ENCODE peak calls at places on chromosomes 13 and 19, in nine cellular contexts. One of them, this sample, is unnamed.

GRCh38 chr13:110818747-110819146 is 96.1 kb downstream of the ANKRD10 start:
- DNase-seq in progenitor cell of endocrine pancreas: no peak
- DNase-seq in astrocyte of the spinal cord: no peak
- DNase-seq in heart right ventricle: no peak
- DNase-seq in astrocyte: no peak
- DNase-seq in activated B cell treated with CpG ODN at 0.5 μM for 24 hours: no peak
- DNase-seq in neural progenitor cell: no peak
- DNase-seq in tibial artery: peak; percentile 41
- DNase-seq in neural crest cell: no peak
- DNase-seq in this sample: no peak

GRCh38 chr19:32598022-32598421 is 17.0 kb downstream of the PDCD5 start:
- DNase-seq in progenitor cell of endocrine pancreas: no peak
- DNase-seq in astrocyte of the spinal cord: no peak
- DNase-seq in heart right ventricle: no peak
- DNase-seq in astrocyte: no peak
- DNase-seq in activated B cell treated with CpG ODN at 0.5 μM for 24 hours: no peak
- DNase-seq in neural progenitor cell: no peak
- DNase-seq in tibial artery: peak; percentile 35
- DNase-seq in neural crest cell: no peak
- DNase-seq in this sample: no peak

GRCh38 chr13:106649495-106649894 is 81.6 kb upstream of the ARGLU1 start:
- DNase-seq in progenitor cell of endocrine pancreas: no peak
- DNase-seq in astrocyte of the spinal cord: peak; percentile 8
- DNase-seq in heart right ventricle: no peak
- DNase-seq in astrocyte: peak; percentile 51
- DNase-seq in activated B cell treated with CpG ODN at 0.5 μM for 24 hours: no peak
- DNase-seq in neural progenitor cell: no peak
- DNase-seq in tibial artery: no peak
- DNase-seq in neural crest cell: no peak
- DNase-seq in this sample: no peak

GRCh38 chr19:29006057-29006735 is 206.8 kb downstream of the UQCRFS1 start:
- DNase-seq in progenitor cell of endocrine pancreas: no peak
- DNase-seq in astrocyte of the spinal cord: no peak
- DNase-seq in heart right ventricle: no peak
- DNase-seq in astrocyte: no peak
- DNase-seq in activated B cell treated with CpG ODN at 0.5 μM for 24 hours: no peak
- DNase-seq in neural progenitor cell: no peak
- DNase-seq in tibial artery: no peak
- DNase-seq in neural crest cell: no peak
- DNase-seq in this sample: no peak

GRCh38 chr13:59472134-59472533 is 691.6 kb downstream of the DIAPH3 start:
- DNase-seq in progenitor cell of endocrine pancreas: no peak
- DNase-seq in astrocyte of the spinal cord: peak; percentile 26
- DNase-seq in heart right ventricle: no peak
- DNase-seq in astrocyte: peak; percentile 39
- DNase-seq in activated B cell treated with CpG ODN at 0.5 μM for 24 hours: no peak
- DNase-seq in neural progenitor cell: no peak
- DNase-seq in tibial artery: no peak
- DNase-seq in neural crest cell: no peak
- DNase-seq in this sample: no peak

GRCh38 chr19:8489591-8490394 is 12.6 kb downstream of the PRAM1 start:
- DNase-seq in progenitor cell of endocrine pancreas: no peak
- DNase-seq in astrocyte of the spinal cord: no peak
- DNase-seq in heart right ventricle: no peak
- DNase-seq in astrocyte: no peak
- DNase-seq in activated B cell treated with CpG ODN at 0.5 μM for 24 hours: no peak
- DNase-seq in neural progenitor cell: no peak
- DNase-seq in tibial artery: no peak
- DNase-seq in neural crest cell: no peak
- DNase-seq in this sample: no peak

GRCh38 chr19:47133021-47133471 is 2.4 kb downstream of the SAE1 start:
- DNase-seq in progenitor cell of endocrine pancreas: no peak
- DNase-seq in astrocyte of the spinal cord: no peak
- DNase-seq in heart right ventricle: no peak
- DNase-seq in astrocyte: no peak
- DNase-seq in activated B cell treated with CpG ODN at 0.5 μM for 24 hours: no peak
- DNase-seq in neural progenitor cell: no peak
- DNase-seq in tibial artery: no peak
- DNase-seq in neural crest cell: no peak
- DNase-seq in this sample: no peak

GRCh38 chr13:70162141-70162540 is 53.9 kb upstream of the KLHL1 start:
- DNase-seq in progenitor cell of endocrine pancreas: no peak
- DNase-seq in astrocyte of the spinal cord: no peak
- DNase-seq in heart right ventricle: no peak
- DNase-seq in astrocyte: no peak
- DNase-seq in activated B cell treated with CpG ODN at 0.5 μM for 24 hours: no peak
- DNase-seq in neural progenitor cell: peak; percentile 30
- DNase-seq in tibial artery: no peak
- DNase-seq in neural crest cell: no peak
- DNase-seq in this sample: no peak

GRCh38 chr13:51541809-51542258 is 42.4 kb upstream of the WDFY2 start:
- DNase-seq in progenitor cell of endocrine pancreas: no peak
- DNase-seq in astrocyte of the spinal cord: no peak
- DNase-seq in heart right ventricle: no peak
- DNase-seq in astrocyte: no peak
- DNase-seq in activated B cell treated with CpG ODN at 0.5 μM for 24 hours: no peak
- DNase-seq in neural progenitor cell: no peak
- DNase-seq in tibial artery: no peak
- DNase-seq in neural crest cell: no peak
- DNase-seq in this sample: no peak

GRCh38 chr19:34236035-34236793 is 18.1 kb upstream of the GARRE1 start:
- DNase-seq in progenitor cell of endocrine pancreas: no peak
- DNase-seq in astrocyte of the spinal cord: no peak
- DNase-seq in heart right ventricle: no peak
- DNase-seq in astrocyte: peak; percentile 47
- DNase-seq in activated B cell treated with CpG ODN at 0.5 μM for 24 hours: no peak
- DNase-seq in neural progenitor cell: no peak
- DNase-seq in tibial artery: no peak
- DNase-seq in neural crest cell: no peak
- DNase-seq in this sample: no peak

GRCh38 chr19:782195-783043 is 14.8 kb upstream of the PTBP1 start:
- DNase-seq in progenitor cell of endocrine pancreas: peak; percentile 45
- DNase-seq in astrocyte of the spinal cord: peak; percentile 60
- DNase-seq in heart right ventricle: no peak
- DNase-seq in astrocyte: peak; percentile 66
- DNase-seq in activated B cell treated with CpG ODN at 0.5 μM for 24 hours: no peak
- DNase-seq in neural progenitor cell: peak; percentile 83
- DNase-seq in tibial artery: no peak
- DNase-seq in neural crest cell: no peak
- DNase-seq in this sample: no peak

GRCh38 chr13:60329221-60329983 is 67.6 kb upstream of the TDRD3 start:
- DNase-seq in progenitor cell of endocrine pancreas: peak; percentile 25
- DNase-seq in astrocyte of the spinal cord: peak; percentile 19
- DNase-seq in heart right ventricle: no peak
- DNase-seq in astrocyte: peak; percentile 14
- DNase-seq in activated B cell treated with CpG ODN at 0.5 μM for 24 hours: no peak
- DNase-seq in neural progenitor cell: peak; percentile 77
- DNase-seq in tibial artery: no peak
- DNase-seq in neural crest cell: peak; percentile 12
- DNase-seq in this sample: no peak

GRCh38 chr13:20901668-20902437 is 693 bp downstream of the XPO4 start:
- DNase-seq in progenitor cell of endocrine pancreas: peak; percentile 25
- DNase-seq in astrocyte of the spinal cord: peak; percentile 14
- DNase-seq in heart right ventricle: peak; percentile 16
- DNase-seq in astrocyte: peak; percentile 2
- DNase-seq in activated B cell treated with CpG ODN at 0.5 μM for 24 hours: peak; percentile 30
- DNase-seq in neural progenitor cell: peak; percentile 52
- DNase-seq in tibial artery: no peak
- DNase-seq in neural crest cell: peak; percentile 11
- DNase-seq in this sample: no peak

GRCh38 chr19:11377237-11377636 is 2.8 kb downstream of the SWSAP1 start:
- DNase-seq in progenitor cell of endocrine pancreas: no peak
- DNase-seq in astrocyte of the spinal cord: peak; percentile 92
- DNase-seq in heart right ventricle: no peak
- DNase-seq in astrocyte: peak; percentile 86
- DNase-seq in activated B cell treated with CpG ODN at 0.5 μM for 24 hours: no peak
- DNase-seq in neural progenitor cell: no peak
- DNase-seq in tibial artery: no peak
- DNase-seq in neural crest cell: no peak
- DNase-seq in this sample: no peak

GRCh38 chr13:113907637-113908617 is 44.1 kb upstream of the GAS6 start:
- DNase-seq in progenitor cell of endocrine pancreas: no peak
- DNase-seq in astrocyte of the spinal cord: peak; percentile 57
- DNase-seq in heart right ventricle: no peak
- DNase-seq in astrocyte: peak; percentile 92
- DNase-seq in activated B cell treated with CpG ODN at 0.5 μM for 24 hours: no peak
- DNase-seq in neural progenitor cell: no peak
- DNase-seq in tibial artery: peak; percentile 70
- DNase-seq in neural crest cell: no peak
- DNase-seq in this sample: no peak

GRCh38 chr19:291561-292280 is 518 bp upstream of the PLPP2 start:
- DNase-seq in progenitor cell of endocrine pancreas: no peak
- DNase-seq in astrocyte of the spinal cord: no peak
- DNase-seq in heart right ventricle: no peak
- DNase-seq in astrocyte: no peak
- DNase-seq in activated B cell treated with CpG ODN at 0.5 μM for 24 hours: no peak
- DNase-seq in neural progenitor cell: no peak
- DNase-seq in tibial artery: no peak
- DNase-seq in neural crest cell: no peak
- DNase-seq in this sample: no peak

GRCh38 chr19:34838753-34839431 is 65.9 kb upstream of the ZNF599 start:
- DNase-seq in progenitor cell of endocrine pancreas: peak; percentile 31
- DNase-seq in astrocyte of the spinal cord: no peak
- DNase-seq in heart right ventricle: no peak
- DNase-seq in astrocyte: no peak
- DNase-seq in activated B cell treated with CpG ODN at 0.5 μM for 24 hours: no peak
- DNase-seq in neural progenitor cell: peak; percentile 72
- DNase-seq in tibial artery: no peak
- DNase-seq in neural crest cell: peak; percentile 28
- DNase-seq in this sample: no peak

GRCh38 chr13:42360046-42360445 is 88.1 kb downstream of the AKAP11 start:
- DNase-seq in progenitor cell of endocrine pancreas: no peak
- DNase-seq in astrocyte of the spinal cord: no peak
- DNase-seq in heart right ventricle: no peak
- DNase-seq in astrocyte: no peak
- DNase-seq in activated B cell treated with CpG ODN at 0.5 μM for 24 hours: no peak
- DNase-seq in neural progenitor cell: no peak
- DNase-seq in tibial artery: no peak
- DNase-seq in neural crest cell: no peak
- DNase-seq in this sample: no peak
- TF ChIP-seq CTCF in progenitor cell of endocrine pancreas: no peak
- TF ChIP-seq CTCF in astrocyte of the spinal cord: no peak
- TF ChIP-seq CTCF in heart right ventricle: no peak
- TF ChIP-seq CTCF in astrocyte: no peak
- TF ChIP-seq CTCF in activated B cell treated with CpG ODN at 0.5 μM for 24 hours: no peak
- TF ChIP-seq CTCF in neural progenitor cell: no peak
- TF ChIP-seq CTCF in tibial artery: no peak
- TF ChIP-seq CTCF in neural crest cell: no peak
- TF ChIP-seq CTCF in this sample: no peak

DNA sequence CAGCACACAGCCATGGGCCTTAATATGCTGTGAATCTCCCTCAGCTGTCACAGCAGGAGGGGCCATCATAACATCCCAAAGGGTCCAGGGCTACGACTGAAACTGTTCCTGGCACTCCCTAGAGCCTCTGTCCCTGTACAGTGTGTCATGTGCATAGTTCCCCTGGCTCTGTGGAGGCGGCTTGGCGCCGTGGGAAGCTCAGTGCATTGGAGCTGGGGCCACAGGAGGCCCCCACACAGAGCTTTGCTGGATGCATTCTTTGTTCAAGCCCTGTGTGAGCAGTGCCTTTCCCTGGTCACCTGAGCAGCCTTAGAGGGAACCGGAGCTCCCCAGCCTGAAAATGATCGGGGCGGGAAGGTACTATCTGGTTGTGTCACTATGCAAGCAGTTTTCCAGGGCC is 21.4 kb downstream of the UBXN6 start:
- DNase-seq in progenitor cell of endocrine pancreas: no peak
- DNase-seq in astrocyte of the spinal cord: no peak
- DNase-seq in heart right ventricle: no peak
- DNase-seq in astrocyte: no peak
- DNase-seq in activated B cell treated with CpG ODN at 0.5 μM for 24 hours: no peak
- DNase-seq in neural progenitor cell: no peak
- DNase-seq in tibial artery: no peak
- DNase-seq in neural crest cell: no peak
- DNase-seq in this sample: no peak
- TF ChIP-seq CTCF in progenitor cell of endocrine pancreas: no peak
- TF ChIP-seq CTCF in astrocyte of the spinal cord: no peak
- TF ChIP-seq CTCF in heart right ventricle: no peak
- TF ChIP-seq CTCF in astrocyte: no peak
- TF ChIP-seq CTCF in activated B cell treated with CpG ODN at 0.5 μM for 24 hours: no peak
- TF ChIP-seq CTCF in neural progenitor cell: no peak
- TF ChIP-seq CTCF in tibial artery: no peak
- TF ChIP-seq CTCF in neural crest cell: no peak
- TF ChIP-seq CTCF in this sample: no peak

DNA sequence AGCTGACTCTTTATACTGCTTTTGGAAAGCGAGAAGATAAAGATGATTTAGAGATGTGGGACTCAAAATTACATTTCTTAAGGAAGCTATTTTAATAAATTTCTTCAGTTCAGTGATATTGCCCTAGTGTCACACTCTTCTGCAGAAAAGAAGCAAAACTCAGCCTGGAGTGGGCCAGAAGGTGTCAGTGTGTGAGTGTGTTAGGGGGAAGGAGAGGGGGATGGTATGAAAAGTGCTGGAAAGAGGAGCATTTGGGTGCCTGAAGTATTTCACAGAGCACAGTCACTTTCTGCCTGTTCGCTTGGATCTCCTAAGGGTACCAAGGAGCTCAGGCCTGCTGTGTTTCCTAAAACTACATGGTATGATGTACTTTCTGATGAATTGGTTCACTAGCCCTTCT is 84.5 kb upstream of the FRY start:
- DNase-seq in progenitor cell of endocrine pancreas: no peak
- DNase-seq in astrocyte of the spinal cord: no peak
- DNase-seq in heart right ventricle: no peak
- DNase-seq in astrocyte: no peak
- DNase-seq in activated B cell treated with CpG ODN at 0.5 μM for 24 hours: no peak
- DNase-seq in neural progenitor cell: peak; percentile 16
- DNase-seq in tibial artery: no peak
- DNase-seq in neural crest cell: no peak
- DNase-seq in this sample: no peak
- TF ChIP-seq CTCF in progenitor cell of endocrine pancreas: no peak
- TF ChIP-seq CTCF in astrocyte of the spinal cord: no peak
- TF ChIP-seq CTCF in heart right ventricle: no peak
- TF ChIP-seq CTCF in astrocyte: no peak
- TF ChIP-seq CTCF in activated B cell treated with CpG ODN at 0.5 μM for 24 hours: no peak
- TF ChIP-seq CTCF in neural progenitor cell: peak; percentile 30
- TF ChIP-seq CTCF in tibial artery: no peak
- TF ChIP-seq CTCF in neural crest cell: no peak
- TF ChIP-seq CTCF in this sample: no peak

GRCh38 chr19:6736917-6737283 is 480 bp downstream of the GPR108 start:
- DNase-seq in progenitor cell of endocrine pancreas: no peak
- DNase-seq in astrocyte of the spinal cord: no peak
- DNase-seq in heart right ventricle: no peak
- DNase-seq in astrocyte: no peak
- DNase-seq in activated B cell treated with CpG ODN at 0.5 μM for 24 hours: no peak
- DNase-seq in neural progenitor cell: no peak
- DNase-seq in tibial artery: no peak
- DNase-seq in neural crest cell: no peak
- DNase-seq in this sample: no peak
- TF ChIP-seq CTCF in progenitor cell of endocrine pancreas: peak; percentile 0
- TF ChIP-seq CTCF in astrocyte of the spinal cord: no peak
- TF ChIP-seq CTCF in heart right ventricle: no peak
- TF ChIP-seq CTCF in astrocyte: no peak
- TF ChIP-seq CTCF in activated B cell treated with CpG ODN at 0.5 μM for 24 hours: no peak
- TF ChIP-seq CTCF in neural progenitor cell: peak; percentile 30
- TF ChIP-seq CTCF in tibial artery: no peak
- TF ChIP-seq CTCF in neural crest cell: no peak
- TF ChIP-seq CTCF in this sample: no peak

This sample was measured in natural killer cell.